ENCODE peak calls at places on chromosomes 4 and X, in four cellular contexts. One of them, this sample, is unnamed.
A peak's percentile ranks its signal among the peaks of the same experiment; 100 is the strongest.

GRCh38 chrX:11757729-11758399 is at the start of gene MSL3:
- DNase-seq in activated T-helper 1 cell treated with Interleukin-2 at 50 U/mL for 16 hours: peak; percentile 50
- DNase-seq in germinal center: peak; percentile 72
- DNase-seq in activated CD4-positive, alpha-beta T cell treated with anti-CD3 and anti-CD28 coated beads, Interleukin-2, amount 10 ng/mL, durations not matched to agents 7 days and 5 days: no peak
- DNase-seq in this sample: peak; percentile 80

GRCh38 chr4:53490965-53491622 is 100.2 kb downstream of the LNX1 start:
- DNase-seq in activated T-helper 1 cell treated with Interleukin-2 at 50 U/mL for 16 hours: no peak
- DNase-seq in germinal center: peak; percentile 10
- DNase-seq in activated CD4-positive, alpha-beta T cell treated with anti-CD3 and anti-CD28 coated beads, Interleukin-2, amount 10 ng/mL, durations not matched to agents 7 days and 5 days: no peak
- DNase-seq in this sample: peak; percentile 88

GRCh38 chr4:6468376-6468775 is 4.0 kb downstream of the PPP2R2C start:
- DNase-seq in activated CD4-positive, alpha-beta T cell treated with anti-CD3 and anti-CD28 coated beads, Interleukin-2, amount 10 ng/mL, durations not matched to agents 7 days and 5 days: peak; percentile 3
- DNase-seq in activated T-helper 1 cell treated with Interleukin-2 at 50 U/mL for 16 hours: no peak
- DNase-seq in germinal center: no peak
- DNase-seq in this sample: no peak

GRCh38 chr4:26826721-26827120 is 33.9 kb upstream of the STIM2 start:
- DNase-seq in activated T-helper 1 cell treated with Interleukin-2 at 50 U/mL for 16 hours: no peak
- DNase-seq in germinal center: peak; percentile 79
- DNase-seq in activated CD4-positive, alpha-beta T cell treated with anti-CD3 and anti-CD28 coated beads, Interleukin-2, amount 10 ng/mL, durations not matched to agents 7 days and 5 days: no peak
- DNase-seq in this sample: no peak

GRCh38 chr4:77021614-77022089 is 54.1 kb downstream of the CCNI start:
- DNase-seq in activated T-helper 1 cell treated with Interleukin-2 at 50 U/mL for 16 hours: no peak
- DNase-seq in germinal center: no peak
- DNase-seq in activated CD4-positive, alpha-beta T cell treated with anti-CD3 and anti-CD28 coated beads, Interleukin-2, amount 10 ng/mL, durations not matched to agents 7 days and 5 days: no peak
- DNase-seq in this sample: peak; percentile 56

GRCh38 chr4:145390566-145390965 is 91.1 kb upstream of the SMAD1 start:
- DNase-seq in germinal center: no peak
- DNase-seq in activated CD4-positive, alpha-beta T cell treated with anti-CD3 and anti-CD28 coated beads, Interleukin-2, amount 10 ng/mL, durations not matched to agents 7 days and 5 days: no peak
- DNase-seq in activated T-helper 1 cell treated with Interleukin-2 at 50 U/mL for 16 hours: no peak
- DNase-seq in this sample: no peak

GRCh38 chrX:44675364-44676024 is 132.8 kb upstream of the FUNDC1 start:
- DNase-seq in activated T-helper 1 cell treated with Interleukin-2 at 50 U/mL for 16 hours: no peak
- DNase-seq in activated CD4-positive, alpha-beta T cell treated with anti-CD3 and anti-CD28 coated beads, Interleukin-2, amount 10 ng/mL, durations not matched to agents 7 days and 5 days: no peak
- DNase-seq in germinal center: no peak
- DNase-seq in this sample: peak; percentile 83

GRCh38 chrX:153825042-153825441 is 5.3 kb downstream of the PDZD4 start:
- DNase-seq in activated T-helper 1 cell treated with Interleukin-2 at 50 U/mL for 16 hours: no peak
- DNase-seq in activated CD4-positive, alpha-beta T cell treated with anti-CD3 and anti-CD28 coated beads, Interleukin-2, amount 10 ng/mL, durations not matched to agents 7 days and 5 days: no peak
- DNase-seq in germinal center: no peak
- DNase-seq in this sample: no peak

GRCh38 chr4:139656614-139657486 is 8.8 kb upstream of the MGST2 start:
- DNase-seq in activated T-helper 1 cell treated with Interleukin-2 at 50 U/mL for 16 hours: peak; percentile 24
- DNase-seq in germinal center: peak; percentile 63
- DNase-seq in activated CD4-positive, alpha-beta T cell treated with anti-CD3 and anti-CD28 coated beads, Interleukin-2, amount 10 ng/mL, durations not matched to agents 7 days and 5 days: peak; percentile 67
- DNase-seq in this sample: peak; percentile 52

GRCh38 chrX:20542072-20542471 is 275.4 kb upstream of the RPS6KA3 start:
- DNase-seq in germinal center: no peak
- DNase-seq in activated T-helper 1 cell treated with Interleukin-2 at 50 U/mL for 16 hours: no peak
- DNase-seq in activated CD4-positive, alpha-beta T cell treated with anti-CD3 and anti-CD28 coated beads, Interleukin-2, amount 10 ng/mL, durations not matched to agents 7 days and 5 days: no peak
- DNase-seq in this sample: no peak

GRCh38 chr4:108049406-108049805 is 59.7 kb downstream of the HADH start:
- DNase-seq in activated T-helper 1 cell treated with Interleukin-2 at 50 U/mL for 16 hours: no peak
- DNase-seq in activated CD4-positive, alpha-beta T cell treated with anti-CD3 and anti-CD28 coated beads, Interleukin-2, amount 10 ng/mL, durations not matched to agents 7 days and 5 days: peak; percentile 73
- DNase-seq in germinal center: no peak
- DNase-seq in this sample: no peak

GRCh38 chrX:41720125-41720780 is 3.7 kb upstream of the GPR82 start:
- DNase-seq in germinal center: peak; percentile 19
- DNase-seq in activated CD4-positive, alpha-beta T cell treated with anti-CD3 and anti-CD28 coated beads, Interleukin-2, amount 10 ng/mL, durations not matched to agents 7 days and 5 days: peak; percentile 45
- DNase-seq in activated T-helper 1 cell treated with Interleukin-2 at 50 U/mL for 16 hours: no peak
- DNase-seq in this sample: no peak

GRCh38 chrX:100090931-100091330 is 319.1 kb downstream of the PCDH19 start:
- DNase-seq in germinal center: no peak
- DNase-seq in activated CD4-positive, alpha-beta T cell treated with anti-CD3 and anti-CD28 coated beads, Interleukin-2, amount 10 ng/mL, durations not matched to agents 7 days and 5 days: no peak
- DNase-seq in activated T-helper 1 cell treated with Interleukin-2 at 50 U/mL for 16 hours: no peak
- DNase-seq in this sample: peak; percentile 43

GRCh38 chr4:107913283-107913899 is 18.0 kb upstream of the CYP2U1 start:
- DNase-seq in germinal center: peak; percentile 17
- DNase-seq in activated CD4-positive, alpha-beta T cell treated with anti-CD3 and anti-CD28 coated beads, Interleukin-2, amount 10 ng/mL, durations not matched to agents 7 days and 5 days: peak; percentile 68
- DNase-seq in activated T-helper 1 cell treated with Interleukin-2 at 50 U/mL for 16 hours: no peak
- DNase-seq in this sample: no peak

GRCh38 chr4:186820371-186820990 is 96.8 kb upstream of the FAT1 start:
- DNase-seq in activated CD4-positive, alpha-beta T cell treated with anti-CD3 and anti-CD28 coated beads, Interleukin-2, amount 10 ng/mL, durations not matched to agents 7 days and 5 days: no peak
- DNase-seq in activated T-helper 1 cell treated with Interleukin-2 at 50 U/mL for 16 hours: no peak
- DNase-seq in germinal center: no peak
- DNase-seq in this sample: peak; percentile 39

GRCh38 chr4:128249787-128250668 is 37.6 kb downstream of the PGRMC2 start:
- DNase-seq in activated CD4-positive, alpha-beta T cell treated with anti-CD3 and anti-CD28 coated beads, Interleukin-2, amount 10 ng/mL, durations not matched to agents 7 days and 5 days: no peak
- DNase-seq in activated T-helper 1 cell treated with Interleukin-2 at 50 U/mL for 16 hours: no peak
- DNase-seq in germinal center: no peak
- DNase-seq in this sample: no peak

GRCh38 chr4:153159728-153160221 is 44.5 kb upstream of the TRIM2 start:
- DNase-seq in activated CD4-positive, alpha-beta T cell treated with anti-CD3 and anti-CD28 coated beads, Interleukin-2, amount 10 ng/mL, durations not matched to agents 7 days and 5 days: no peak
- DNase-seq in germinal center: no peak
- DNase-seq in activated T-helper 1 cell treated with Interleukin-2 at 50 U/mL for 16 hours: no peak
- DNase-seq in this sample: no peak

GRCh38 chrX:111467896-111468295 is 43.5 kb upstream of the SERTM2 start:
- DNase-seq in activated T-helper 1 cell treated with Interleukin-2 at 50 U/mL for 16 hours: no peak
- DNase-seq in activated CD4-positive, alpha-beta T cell treated with anti-CD3 and anti-CD28 coated beads, Interleukin-2, amount 10 ng/mL, durations not matched to agents 7 days and 5 days: no peak
- DNase-seq in germinal center: no peak
- DNase-seq in this sample: peak; percentile 3

GRCh38 chr4:3418029-3418762 is 23.6 kb upstream of the HGFAC start:
- DNase-seq in activated T-helper 1 cell treated with Interleukin-2 at 50 U/mL for 16 hours: no peak
- DNase-seq in germinal center: no peak
- DNase-seq in activated CD4-positive, alpha-beta T cell treated with anti-CD3 and anti-CD28 coated beads, Interleukin-2, amount 10 ng/mL, durations not matched to agents 7 days and 5 days: no peak
- DNase-seq in this sample: no peak

GRCh38 chr4:140626982-140627381 is 58.2 kb upstream of the UCP1 start:
- DNase-seq in activated CD4-positive, alpha-beta T cell treated with anti-CD3 and anti-CD28 coated beads, Interleukin-2, amount 10 ng/mL, durations not matched to agents 7 days and 5 days: no peak
- DNase-seq in germinal center: no peak
- DNase-seq in activated T-helper 1 cell treated with Interleukin-2 at 50 U/mL for 16 hours: no peak
- DNase-seq in this sample: no peak

GRCh38 chr4:17027495-17027894 is 129.1 kb upstream of the LDB2 start:
- DNase-seq in germinal center: no peak
- DNase-seq in activated CD4-positive, alpha-beta T cell treated with anti-CD3 and anti-CD28 coated beads, Interleukin-2, amount 10 ng/mL, durations not matched to agents 7 days and 5 days: no peak
- DNase-seq in activated T-helper 1 cell treated with Interleukin-2 at 50 U/mL for 16 hours: no peak
- DNase-seq in this sample: peak; percentile 44

GRCh38 chrX:110383414-110383813 is 24.8 kb downstream of the RTL9 start:
- DNase-seq in activated T-helper 1 cell treated with Interleukin-2 at 50 U/mL for 16 hours: no peak
- DNase-seq in germinal center: no peak
- DNase-seq in activated CD4-positive, alpha-beta T cell treated with anti-CD3 and anti-CD28 coated beads, Interleukin-2, amount 10 ng/mL, durations not matched to agents 7 days and 5 days: no peak
- DNase-seq in this sample: no peak

GRCh38 chr4:26212528-26212927 is 108.3 kb upstream of the RBPJ start:
- DNase-seq in activated T-helper 1 cell treated with Interleukin-2 at 50 U/mL for 16 hours: no peak
- DNase-seq in activated CD4-positive, alpha-beta T cell treated with anti-CD3 and anti-CD28 coated beads, Interleukin-2, amount 10 ng/mL, durations not matched to agents 7 days and 5 days: no peak
- DNase-seq in germinal center: no peak
- DNase-seq in this sample: no peak

GRCh38 chr4:75867135-75867534 is 35.1 kb downstream of the PPEF2 start:
- DNase-seq in activated CD4-positive, alpha-beta T cell treated with anti-CD3 and anti-CD28 coated beads, Interleukin-2, amount 10 ng/mL, durations not matched to agents 7 days and 5 days: no peak
- DNase-seq in activated T-helper 1 cell treated with Interleukin-2 at 50 U/mL for 16 hours: no peak
- DNase-seq in germinal center: no peak
- DNase-seq in this sample: no peak

GRCh38 chr4:109675843-109676242 is 27.4 kb downstream of the CASP6 start:
- DNase-seq in activated T-helper 1 cell treated with Interleukin-2 at 50 U/mL for 16 hours: no peak
- DNase-seq in activated CD4-positive, alpha-beta T cell treated with anti-CD3 and anti-CD28 coated beads, Interleukin-2, amount 10 ng/mL, durations not matched to agents 7 days and 5 days: no peak
- DNase-seq in germinal center: no peak
- DNase-seq in this sample: no peak

This sample was measured in MG63.